ENCODE peak calls at places on chromosomes 3 and 15, in nine cellular contexts. G is A549, O is H1, A is upper lobe of left lung, E is transverse colon, F is K562, T is suprapubic skin, R is stomach, H is tibial nerve. Z is an unnamed sample. For H3K9me3 and H3K4me1, the result is how much of the 10 kb centered on the place peaks cover.

GRCh38 chr3:33064929-33065328 is 32.0 kb downstream of the GLB1 start:
- DNase-seq in G (no peak), O (no peak), A (no peak), E (no peak), F (peak), T (no peak), R (no peak), H (no peak), Z (no peak)

GRCh38 chr3:120350431-120350941 is 1.3 kb upstream of the LRRC58 start:
- DNase-seq in G (peak), O (no peak), A (no peak), E (peak), F (peak), T (peak), R (no peak), H (no peak), Z (peak)

GRCh38 chr15:72116680-72117447 is 1.1 kb downstream of the MYO9A start:
- DNase-seq in G (peak), O (no peak), A (peak), E (peak), F (peak), T (peak), R (no peak), H (peak), Z (peak)

GRCh38 chr3:158845748-158846350 is 44.0 kb downstream of the MFSD1 start:
- DNase-seq in G (peak), O (no peak), A (no peak), E (no peak), F (peak), T (no peak), R (no peak), H (no peak), Z (no peak)

GRCh38 chr15:38589502-38589901 is 24.9 kb upstream of the RASGRP1 start:
- DNase-seq in G (peak), O (no peak), A (peak), E (no peak), F (peak), T (no peak), R (no peak), H (no peak), Z (no peak)

GRCh38 chr15:27828721-27829120 is 270.4 kb downstream of the OCA2 start:
- DNase-seq in G (no peak), O (no peak), A (no peak), E (no peak), F (no peak), T (no peak), R (no peak), H (no peak), Z (no peak)

GRCh38 chr15:74200394-74200793 is 2.2 kb downstream of the STRA6 start:
- DNase-seq in G (peak), O (no peak), A (peak), E (peak), F (no peak), T (no peak), R (no peak), H (peak), Z (no peak)

GRCh38 chr15:68770206-68770605 is 50.5 kb downstream of the ANP32A start:
- DNase-seq in G (no peak), O (peak), A (no peak), E (no peak), F (no peak), T (no peak), R (no peak), H (no peak), Z (no peak)

GRCh38 chr3:42747581-42747980 is 25.5 kb downstream of the CCDC13 start:
- DNase-seq in G (no peak), O (peak), A (no peak), E (no peak), F (no peak), T (no peak), R (no peak), H (no peak), Z (no peak)

GRCh38 chr15:91040851-91041250 is 18.5 kb upstream of the VPS33B start:
- DNase-seq in G (no peak), O (no peak), A (no peak), E (no peak), F (no peak), T (no peak), R (no peak), H (no peak), Z (no peak)

GRCh38 chr3:124639406-124640237 is 90.6 kb upstream of the UMPS start:
- DNase-seq in G (no peak), O (no peak), A (no peak), E (no peak), F (no peak), T (no peak), R (no peak), H (no peak), Z (no peak)

GRCh38 chr3:124636863-124637296 is 93.4 kb upstream of the UMPS start:
- DNase-seq in G (no peak), O (no peak), A (no peak), E (peak), F (no peak), T (no peak), R (no peak), H (no peak), Z (no peak)

GRCh38 chr3:124643453-124643852 is 86.8 kb upstream of the UMPS start:
- DNase-seq in G (no peak), O (no peak), A (no peak), E (no peak), F (no peak), T (no peak), R (no peak), H (no peak), Z (no peak)

GRCh38 chr3:124636101-124636862 is 94.0 kb upstream of the UMPS start:
- DNase-seq in G (no peak), O (no peak), A (no peak), E (no peak), F (peak), T (no peak), R (no peak), H (no peak), Z (no peak)

GRCh38 chr3:124640907-124641306 is 89.3 kb upstream of the UMPS start:
- DNase-seq in G (no peak), O (no peak), A (no peak), E (no peak), F (peak), T (no peak), R (no peak), H (no peak), Z (no peak)
- H3K9me3 ChIP-seq in G (under half), O (under half), A (under half), E (under half), F (under half), T (under half), R (under half), H (under half), Z (under half)

GRCh38 chr3:73893089-73893488 is 268.3 kb upstream of the PDZRN3 start:
- DNase-seq in G (no peak), O (no peak), A (no peak), E (no peak), F (no peak), T (no peak), R (no peak), H (no peak), Z (no peak)
- H3K4me1 ChIP-seq in G (under half), O (under half), A (under half), E (under half), F (under half), T (under half), R (under half), H (under half), Z (under half)

DNA sequence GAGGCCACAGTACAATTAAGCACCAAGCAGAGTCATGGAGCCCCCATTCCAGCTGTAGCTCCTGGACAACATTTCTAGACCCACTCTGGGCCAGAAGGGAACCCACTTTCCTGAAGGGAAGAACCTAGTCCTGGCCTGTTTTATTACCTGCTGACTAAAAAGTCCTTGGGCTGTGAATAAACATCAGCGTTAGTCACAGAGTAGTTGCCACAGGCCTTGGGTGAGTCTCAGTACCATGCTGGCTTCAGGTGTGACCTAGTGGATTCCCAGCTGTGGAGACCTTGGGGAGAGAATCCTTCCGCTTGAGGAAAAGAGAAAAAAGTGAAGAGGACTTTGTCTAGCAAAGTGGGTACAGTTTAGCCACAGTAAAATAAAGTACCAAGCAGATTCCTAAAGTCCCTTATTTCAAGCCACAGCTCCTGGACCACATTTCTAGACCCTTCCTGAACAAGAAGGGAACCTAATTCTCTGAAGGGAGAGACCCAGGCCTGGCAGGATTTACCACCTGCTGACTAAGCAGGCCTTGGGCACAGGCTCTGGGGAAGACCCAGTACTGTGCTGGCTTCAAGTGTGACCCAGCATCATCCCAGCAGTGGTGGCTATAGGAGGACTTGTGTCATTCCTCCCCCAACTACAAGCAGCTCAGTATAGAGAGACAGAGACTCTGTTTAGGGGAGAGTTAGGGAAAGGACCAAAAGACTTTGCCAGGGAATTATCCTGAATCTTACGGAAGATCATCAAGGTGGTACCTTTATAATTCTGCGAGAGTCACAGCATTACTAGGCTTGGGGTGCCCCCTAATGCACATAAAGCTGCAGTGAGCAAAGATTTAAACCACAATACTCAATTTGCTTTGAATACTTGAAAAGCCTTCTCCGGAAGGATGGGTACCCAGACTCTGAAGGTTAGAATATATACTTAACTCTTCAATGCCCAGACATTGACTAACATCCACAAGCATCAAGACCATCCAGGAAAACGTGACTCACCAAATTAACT is 118.2 kb upstream of the KCNH8 start:
- DNase-seq in G (no peak), O (no peak), A (no peak), E (no peak), F (no peak), T (no peak), R (no peak), H (no peak), Z (no peak)
- TF ChIP-seq EP300 in G (no peak), O (no peak), A (no peak), E (no peak), F (no peak), T (no peak), R (no peak), H (no peak), Z (no peak)

GRCh38 chr3:157188391-157188790 is 28.4 kb upstream of the CCNL1 start:
- DNase-seq in G (no peak), O (no peak), A (no peak), E (no peak), F (no peak), T (no peak), R (no peak), H (no peak), Z (no peak)
- H3K9me3 ChIP-seq in G (under half), O (under half), A (under half), E (under half), F (under half), T (under half), R (half or more), H (under half), Z (under half)

GRCh38 chr3:184260571-184261269 is 633 bp downstream of the CAMK2N2 start:
- DNase-seq in G (no peak), O (peak), A (no peak), E (no peak), F (peak), T (no peak), R (no peak), H (no peak), Z (no peak)

GRCh38 chr3:184262166-184262926 is 993 bp upstream of the CAMK2N2 start:
- DNase-seq in G (no peak), O (peak), A (no peak), E (no peak), F (peak), T (no peak), R (no peak), H (no peak), Z (no peak)

GRCh38 chr3:184259878-184260570 is 1.3 kb downstream of the CAMK2N2 start:
- DNase-seq in G (peak), O (peak), A (no peak), E (peak), F (peak), T (no peak), R (peak), H (no peak), Z (peak)

GRCh38 chr3:184262927-184263179 is 1.5 kb upstream of the CAMK2N2 start:
- DNase-seq in G (no peak), O (no peak), A (no peak), E (no peak), F (no peak), T (no peak), R (no peak), H (no peak), Z (no peak)

DNA sequence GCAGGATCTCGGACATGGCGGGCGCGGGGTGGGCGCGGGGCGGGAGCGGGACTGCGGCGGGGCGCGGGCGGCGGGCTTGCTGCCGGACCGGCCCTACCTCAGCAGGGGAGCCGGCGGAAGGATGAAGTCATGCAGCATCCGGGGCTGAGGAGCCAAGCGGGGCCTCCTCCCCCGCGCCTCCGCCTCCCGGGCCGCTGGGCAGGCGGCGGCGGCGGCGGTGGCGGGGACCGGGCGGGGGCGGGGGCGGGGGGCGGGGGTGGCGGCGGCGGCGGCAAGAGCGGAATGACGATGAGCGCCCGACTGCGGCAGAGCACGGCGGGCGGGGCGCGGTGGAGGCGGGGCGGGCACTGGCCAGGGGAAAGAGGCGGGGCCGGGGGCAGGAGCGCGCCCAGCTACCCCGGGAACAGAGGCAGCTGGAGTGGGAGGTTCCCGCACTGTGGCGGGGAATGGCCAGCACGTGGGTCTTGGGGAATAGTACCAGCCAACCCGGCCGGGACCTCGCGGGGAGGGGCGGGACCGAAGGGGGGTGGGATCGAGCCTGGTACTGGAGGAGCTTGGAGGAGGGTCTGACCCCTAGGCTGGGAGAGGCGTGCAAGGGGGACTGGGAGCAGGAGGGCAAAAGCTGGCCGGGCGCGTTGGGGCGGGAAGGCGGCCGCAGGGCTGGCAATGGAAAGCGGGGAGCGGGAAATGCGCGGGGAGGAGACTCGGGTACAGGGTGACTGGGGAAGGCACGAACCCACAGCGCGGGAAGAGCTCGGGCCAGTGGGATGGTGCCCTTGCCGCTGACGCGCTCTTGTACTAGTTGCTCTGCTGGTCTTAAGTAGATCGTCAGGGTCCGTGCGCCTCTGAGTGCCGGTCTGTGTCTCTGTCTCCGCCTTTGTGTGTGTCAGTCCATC is at the start of gene CAMK2N2:
- DNase-seq in G (peak), O (peak), A (peak), E (peak), F (peak), T (no peak), R (peak), H (no peak), Z (no peak)
- H3K4me1 ChIP-seq in G (under half), O (under half), A (under half), E (under half), F (under half), T (under half), R (under half), H (under half), Z (under half)

GRCh38 chr3:17081520-17081919 is 196.8 kb downstream of the PLCL2 start:
- DNase-seq in G (no peak), O (no peak), A (no peak), E (no peak), F (no peak), T (no peak), R (no peak), H (no peak), Z (no peak)
- TF ChIP-seq EP300 in G (no peak), O (no peak), A (no peak), E (no peak), F (no peak), T (no peak), R (no peak), H (no peak), Z (no peak)

Z was measured in ovary.